ENCODE peak calls at places on chromosomes 16 and 17, in six cellular contexts. One of them, this sample, is unnamed.

GRCh38 chr17:20991276-20992037 is 51.4 kb downstream of the USP22 start:
- DNase-seq in fibroblast of mammary gland: no peak
- DNase-seq in ACHN: no peak
- DNase-seq in CD8-positive, alpha-beta memory T cell: no peak
- DNase-seq in cardiac muscle cell: no peak
- DNase-seq in thoracic aorta: no peak
- DNase-seq in this sample: no peak

GRCh38 chr16:65441501-65441900 is 319.6 kb upstream of the CDH11 start:
- DNase-seq in thoracic aorta: no peak
- DNase-seq in CD8-positive, alpha-beta memory T cell: no peak
- DNase-seq in cardiac muscle cell: no peak
- DNase-seq in fibroblast of mammary gland: no peak
- DNase-seq in ACHN: no peak
- DNase-seq in this sample: no peak

GRCh38 chr17:46768540-46768870 is 50.0 kb downstream of the WNT3 start:
- DNase-seq in cardiac muscle cell: no peak
- DNase-seq in thoracic aorta: no peak
- DNase-seq in CD8-positive, alpha-beta memory T cell: no peak
- DNase-seq in fibroblast of mammary gland: no peak
- DNase-seq in ACHN: no peak
- DNase-seq in this sample: no peak

GRCh38 chr17:48261297-48261880 is 153.8 kb downstream of the SNX11 start:
- DNase-seq in CD8-positive, alpha-beta memory T cell: no peak
- DNase-seq in cardiac muscle cell: no peak
- DNase-seq in thoracic aorta: no peak
- DNase-seq in fibroblast of mammary gland: peak; percentile 28
- DNase-seq in ACHN: peak; percentile 66
- DNase-seq in this sample: peak; percentile 72

GRCh38 chr16:58904254-58904653 is 170.1 kb upstream of the GOT2 start:
- DNase-seq in CD8-positive, alpha-beta memory T cell: no peak
- DNase-seq in thoracic aorta: no peak
- DNase-seq in cardiac muscle cell: no peak
- DNase-seq in fibroblast of mammary gland: no peak
- DNase-seq in ACHN: no peak
- DNase-seq in this sample: no peak

GRCh38 chr16:49440156-49441065 is 66.8 kb downstream of the C16orf78 start:
- DNase-seq in ACHN: no peak
- DNase-seq in fibroblast of mammary gland: no peak
- DNase-seq in CD8-positive, alpha-beta memory T cell: no peak
- DNase-seq in cardiac muscle cell: no peak
- DNase-seq in thoracic aorta: no peak
- DNase-seq in this sample: no peak

GRCh38 chr16:83609178-83609577 is 198.6 kb upstream of the HSBP1 start:
- DNase-seq in ACHN: no peak
- DNase-seq in cardiac muscle cell: peak; percentile 21
- DNase-seq in thoracic aorta: no peak
- DNase-seq in fibroblast of mammary gland: no peak
- DNase-seq in CD8-positive, alpha-beta memory T cell: no peak
- DNase-seq in this sample: no peak

GRCh38 chr17:41360291-41360995 is 9.2 kb downstream of the KRT33B start:
- DNase-seq in thoracic aorta: no peak
- DNase-seq in CD8-positive, alpha-beta memory T cell: no peak
- DNase-seq in ACHN: peak; percentile 88
- DNase-seq in fibroblast of mammary gland: peak; percentile 17
- DNase-seq in cardiac muscle cell: peak; percentile 77
- DNase-seq in this sample: no peak

GRCh38 chr17:79231766-79232287 is 157.2 kb downstream of the ENGASE start:
- DNase-seq in cardiac muscle cell: no peak
- DNase-seq in fibroblast of mammary gland: no peak
- DNase-seq in thoracic aorta: no peak
- DNase-seq in CD8-positive, alpha-beta memory T cell: no peak
- DNase-seq in ACHN: no peak
- DNase-seq in this sample: peak; percentile 14

GRCh38 chr16:70592106-70592571 is 54.2 kb upstream of the IL34 start:
- DNase-seq in thoracic aorta: no peak
- DNase-seq in fibroblast of mammary gland: no peak
- DNase-seq in ACHN: no peak
- DNase-seq in CD8-positive, alpha-beta memory T cell: no peak
- DNase-seq in cardiac muscle cell: no peak
- DNase-seq in this sample: no peak

GRCh38 chr16:1932050-1933028 is 10.7 kb downstream of the MSRB1 start:
- DNase-seq in CD8-positive, alpha-beta memory T cell: no peak
- DNase-seq in cardiac muscle cell: no peak
- DNase-seq in ACHN: peak; percentile 71
- DNase-seq in thoracic aorta: no peak
- DNase-seq in fibroblast of mammary gland: no peak
- DNase-seq in this sample: no peak

GRCh38 chr17:66764559-66764958 is 70.4 kb upstream of the CACNG5 start:
- DNase-seq in cardiac muscle cell: no peak
- DNase-seq in fibroblast of mammary gland: no peak
- DNase-seq in CD8-positive, alpha-beta memory T cell: no peak
- DNase-seq in thoracic aorta: no peak
- DNase-seq in ACHN: no peak
- DNase-seq in this sample: no peak

GRCh38 chr17:27294689-27295630 is 1.0 kb downstream of the WSB1 start:
- DNase-seq in ACHN: peak; percentile 89
- DNase-seq in thoracic aorta: no peak
- DNase-seq in CD8-positive, alpha-beta memory T cell: peak; percentile 58
- DNase-seq in cardiac muscle cell: peak; percentile 94
- DNase-seq in fibroblast of mammary gland: peak; percentile 89
- DNase-seq in this sample: peak; percentile 85

GRCh38 chr17:47176438-47176837 is 12.7 kb downstream of the CDC27 start:
- DNase-seq in cardiac muscle cell: no peak
- DNase-seq in CD8-positive, alpha-beta memory T cell: no peak
- DNase-seq in ACHN: no peak
- DNase-seq in fibroblast of mammary gland: no peak
- DNase-seq in thoracic aorta: no peak
- DNase-seq in this sample: no peak

GRCh38 chr16:30889721-30890120 is 4.2 kb downstream of the BCL7C start:
- DNase-seq in ACHN: peak; percentile 82
- DNase-seq in fibroblast of mammary gland: no peak
- DNase-seq in cardiac muscle cell: no peak
- DNase-seq in CD8-positive, alpha-beta memory T cell: no peak
- DNase-seq in thoracic aorta: no peak
- DNase-seq in this sample: no peak

GRCh38 chr17:64441772-64442549 is 7.0 kb upstream of the MILR1 start:
- DNase-seq in CD8-positive, alpha-beta memory T cell: no peak
- DNase-seq in ACHN: no peak
- DNase-seq in cardiac muscle cell: peak; percentile 89
- DNase-seq in fibroblast of mammary gland: peak; percentile 44
- DNase-seq in thoracic aorta: no peak
- DNase-seq in this sample: peak; percentile 97

GRCh38 chr16:62036101-62036806 is at the start of gene CDH8:
- DNase-seq in ACHN: no peak
- DNase-seq in fibroblast of mammary gland: no peak
- DNase-seq in cardiac muscle cell: no peak
- DNase-seq in CD8-positive, alpha-beta memory T cell: no peak
- DNase-seq in thoracic aorta: no peak
- DNase-seq in this sample: peak; percentile 40

GRCh38 chr17:75069783-75070182 is 18.0 kb upstream of the SLC16A5 start:
- DNase-seq in ACHN: peak; percentile 69
- DNase-seq in thoracic aorta: no peak
- DNase-seq in CD8-positive, alpha-beta memory T cell: no peak
- DNase-seq in cardiac muscle cell: no peak
- DNase-seq in fibroblast of mammary gland: peak; percentile 36
- DNase-seq in this sample: no peak

GRCh38 chr17:3845361-3845753 is 689 bp downstream of the NCBP3 start:
- DNase-seq in ACHN: peak; percentile 11
- DNase-seq in fibroblast of mammary gland: no peak
- DNase-seq in CD8-positive, alpha-beta memory T cell: no peak
- DNase-seq in cardiac muscle cell: peak; percentile 19
- DNase-seq in thoracic aorta: no peak
- DNase-seq in this sample: peak; percentile 13

GRCh38 chr17:48550313-48551205 is 5.7 kb upstream of the HOXB2 start:
- DNase-seq in thoracic aorta: no peak
- DNase-seq in cardiac muscle cell: no peak
- DNase-seq in CD8-positive, alpha-beta memory T cell: peak; percentile 36
- DNase-seq in fibroblast of mammary gland: no peak
- DNase-seq in ACHN: no peak
- DNase-seq in this sample: no peak

GRCh38 chr16:1961651-1962067 is 2.3 kb downstream of the NDUFB10 start:
- DNase-seq in cardiac muscle cell: no peak
- DNase-seq in ACHN: no peak
- DNase-seq in fibroblast of mammary gland: no peak
- DNase-seq in thoracic aorta: no peak
- DNase-seq in CD8-positive, alpha-beta memory T cell: no peak
- DNase-seq in this sample: peak; percentile 23

GRCh38 chr17:42660692-42661345 is 1.7 kb downstream of the TUBG2 start:
- DNase-seq in thoracic aorta: no peak
- DNase-seq in cardiac muscle cell: peak; percentile 57
- DNase-seq in CD8-positive, alpha-beta memory T cell: no peak
- DNase-seq in fibroblast of mammary gland: peak; percentile 89
- DNase-seq in ACHN: peak; percentile 76
- DNase-seq in this sample: peak; percentile 77

This sample was measured in LHCN-M2.